ENCODE peak calls at places on chromosomes 16 and 17, in six cellular contexts. D, X, Z, I, A and C are unnamed samples.

GRCh38 chr17:21215935-21216334 is 2.0 kb upstream of the TMEM11 start:
- DNase-seq in Z (no peak), A (peak; percentile 51), I (no peak), X (no peak), D (no peak), C (peak; percentile 95)

GRCh38 chr17:29238133-29238850 is 8.4 kb upstream of the CRYBA1 start:
- DNase-seq in Z (no peak), X (no peak), I (peak; percentile 22), A (peak; percentile 79), D (peak; percentile 64), C (peak; percentile 80)

GRCh38 chr17:55266958-55267688 is 2.4 kb downstream of the HLF start:
- DNase-seq in X (no peak), A (peak; percentile 29), I (no peak), Z (no peak), D (no peak), C (no peak)

GRCh38 chr17:81339502-81340296 is 44.6 kb upstream of the SLC38A10 start:
- DNase-seq in A (no peak), X (no peak), Z (no peak), I (no peak), D (no peak), C (no peak)

GRCh38 chr17:74433421-74434121 is 1.7 kb downstream of the GPRC5C start:
- DNase-seq in D (no peak), Z (no peak), A (no peak), I (no peak), X (no peak), C (no peak)

GRCh38 chr16:88902744-88903143 is 36.3 kb upstream of the PABPN1L start:
- DNase-seq in X (no peak), A (no peak), D (no peak), I (no peak), Z (no peak), C (no peak)

GRCh38 chr17:27888945-27889344 is 4.2 kb downstream of the LYRM9 start:
- DNase-seq in D (peak; percentile 4), Z (no peak), I (no peak), A (no peak), X (no peak), C (no peak)

GRCh38 chr16:11972128-11972527 is 4.4 kb upstream of the SNX29 start:
- DNase-seq in I (no peak), X (no peak), D (no peak), Z (peak; percentile 31), A (no peak), C (peak; percentile 51)

GRCh38 chr17:35063514-35064223 is at the start of gene RFFL:
- DNase-seq in D (peak; percentile 99), I (peak; percentile 92), X (peak; percentile 78), Z (peak; percentile 93), A (peak; percentile 97), C (peak; percentile 100)

GRCh38 chr17:66667491-66668030 is 167.4 kb upstream of the CACNG5 start:
- DNase-seq in D (no peak), Z (no peak), A (no peak), X (peak; percentile 10), I (no peak), C (no peak)

GRCh38 chr17:79865351-79866210 is 26.3 kb upstream of the CBX4 start:
- DNase-seq in X (no peak), D (no peak), A (no peak), I (no peak), Z (no peak), C (no peak)

GRCh38 chr17:3535253-3535995 is 22.2 kb downstream of the TRPV3 start:
- DNase-seq in X (peak; percentile 40), A (peak; percentile 82), D (peak; percentile 62), Z (peak; percentile 59), I (no peak), C (peak; percentile 84)

GRCh38 chr17:81541123-81541522 is 11.0 kb downstream of the FAAP100 start:
- DNase-seq in Z (no peak), D (no peak), A (no peak), I (no peak), X (no peak), C (no peak)

GRCh38 chr16:88703486-88704309 is 2.5 kb downstream of the RNF166 start:
- DNase-seq in Z (no peak), D (no peak), X (peak; percentile 78), A (no peak), I (no peak), C (no peak)

GRCh38 chr16:82280867-82281266 is 110.8 kb upstream of the MPHOSPH6 start:
- DNase-seq in X (no peak), Z (peak; percentile 31), D (no peak), A (no peak), I (no peak), C (no peak)

GRCh38 chr17:13051876-13052275 is 34.0 kb upstream of the ELAC2 start:
- DNase-seq in I (no peak), A (no peak), D (no peak), X (no peak), Z (no peak), C (no peak)

GRCh38 chr16:1808691-1809090 is 15.2 kb upstream of the IGFALS start:
- DNase-seq in X (no peak), Z (no peak), I (no peak), A (no peak), D (no peak), C (no peak)

GRCh38 chr17:73645050-73645871 is 1.0 kb upstream of the SDK2 start:
- DNase-seq in I (no peak), X (no peak), A (no peak), D (no peak), Z (peak; percentile 22), C (peak; percentile 6)

GRCh38 chr17:44247346-44248219 is 20.4 kb downstream of the SLC4A1 start:
- DNase-seq in A (no peak), D (no peak), I (no peak), X (no peak), Z (no peak), C (no peak)

GRCh38 chr16:77660311-77660710 is 62.0 kb upstream of the NUDT7 start:
- DNase-seq in Z (peak; percentile 23), D (peak; percentile 52), I (no peak), X (no peak), A (peak; percentile 76), C (peak; percentile 50)

GRCh38 chr17:42132941-42133340 is 10.3 kb downstream of the HSPB9 start:
- DNase-seq in X (no peak), I (no peak), D (peak; percentile 81), A (peak; percentile 73), Z (peak; percentile 58), C (peak; percentile 80)

GRCh38 chr16:85437161-85438052 is 175.7 kb upstream of the GSE1 start:
- DNase-seq in I (no peak), A (peak; percentile 17), Z (no peak), D (no peak), X (no peak), C (peak; percentile 52)

GRCh38 chr17:73360961-73361761 is 49.4 kb upstream of the CDC42EP4 start:
- DNase-seq in Z (no peak), D (no peak), A (no peak), I (no peak), X (no peak), C (no peak)

GRCh38 chr16:12833939-12834338 is 30.3 kb upstream of the CPPED1 start:
- DNase-seq in D (no peak), X (no peak), Z (no peak), A (no peak), I (no peak), C (no peak)

GRCh38 chr17:10871914-10872313 is 34.0 kb upstream of the PIRT start:
- DNase-seq in Z (peak; percentile 11), A (no peak), D (no peak), X (no peak), I (no peak), C (no peak)

GRCh38 chr17:7263071-7263800 is 958 bp upstream of the CLDN7 start:
- DNase-seq in I (no peak), X (no peak), D (no peak), A (no peak), Z (peak; percentile 70), C (no peak)

GRCh38 chr16:50002190-50002589 is 22.8 kb upstream of the CNEP1R1 start:
- DNase-seq in D (no peak), X (no peak), I (no peak), A (no peak), Z (no peak), C (peak; percentile 26)

GRCh38 chr16:69831212-69832123 is 69.3 kb downstream of the WWP2 start:
- DNase-seq in D (peak; percentile 57), Z (no peak), A (peak; percentile 22), I (no peak), X (no peak), C (peak; percentile 36)

GRCh38 chr16:15961060-15961511 is 11.7 kb downstream of the ABCC1 start:
- DNase-seq in I (no peak), A (peak; percentile 29), D (peak; percentile 68), Z (no peak), X (peak; percentile 51), C (no peak)

GRCh38 chr17:6596076-6596475 is 39.7 kb upstream of the PITPNM3 start:
- DNase-seq in Z (no peak), A (no peak), D (no peak), X (no peak), I (no peak), C (no peak)

GRCh38 chr16:23871924-23872323 is 36.1 kb downstream of the PRKCB start:
- DNase-seq in X (no peak), I (no peak), D (no peak), Z (no peak), A (no peak), C (no peak)

GRCh38 chr16:50079741-50080140 is 14.0 kb downstream of the HEATR3 start:
- DNase-seq in I (no peak), D (no peak), Z (no peak), A (no peak), X (no peak), C (peak; percentile 51)

GRCh38 chr17:57110152-57110542 is 25.1 kb downstream of the AKAP1 start:
- DNase-seq in Z (no peak), I (no peak), X (no peak), D (no peak), A (no peak), C (no peak)

GRCh38 chr16:81429045-81429521 is 15.5 kb upstream of the CMIP start:
- DNase-seq in I (no peak), Z (peak; percentile 67), D (peak; percentile 47), A (peak; percentile 53), X (no peak), C (peak; percentile 44)

GRCh38 chr16:15950167-15950854 is 895 bp downstream of the ABCC1 start:
- DNase-seq in I (no peak), X (peak; percentile 31), A (peak; percentile 67), Z (peak; percentile 59), D (peak; percentile 44), C (peak; percentile 52)

GRCh38 chr17:75834279-75834920 is 9.8 kb downstream of the UNC13D start:
- DNase-seq in A (no peak), I (no peak), Z (no peak), D (no peak), X (no peak), C (no peak)

GRCh38 chr16:26111900-26112299 is 420.1 kb downstream of the HS3ST4 start:
- DNase-seq in Z (no peak), A (no peak), D (no peak), X (no peak), I (no peak), C (no peak)

GRCh38 chr17:8861482-8862181 is 5.8 kb downstream of the PIK3R6 start:
- DNase-seq in Z (no peak), A (no peak), X (no peak), I (no peak), D (no peak), C (no peak)

GRCh38 chr16:85382717-85383118 is 230.4 kb upstream of the GSE1 start:
- DNase-seq in D (no peak), I (no peak), X (no peak), A (no peak), Z (no peak), C (no peak)

GRCh38 chr16:24975428-24975889 is 39.7 kb downstream of the ARHGAP17 start:
- DNase-seq in X (no peak), D (peak; percentile 66), A (peak; percentile 40), I (no peak), Z (no peak), C (peak; percentile 82)